ENCODE peak calls at places on chromosome 18, in four cellular contexts. J, P, F and I are unnamed samples.

GRCh38 chr18:35005963-35006577 is 35.1 kb upstream of the MAPRE2 start:
- DNase-seq in J (peak; percentile 77), P (no peak), F (no peak), I (peak; percentile 68)

GRCh38 chr18:80247403-80247916 is at the start of gene PARD6G:
- DNase-seq in J (peak; percentile 94), P (peak; percentile 44), F (no peak), I (peak; percentile 95)

GRCh38 chr18:48656582-48656981 is 117.8 kb downstream of the CTIF start:
- DNase-seq in J (peak; percentile 34), P (no peak), F (no peak), I (no peak)

GRCh38 chr18:12417687-12418086 is 10.0 kb downstream of the PRELID3A start:
- DNase-seq in J (no peak), P (no peak), F (no peak), I (no peak)

GRCh38 chr18:51867767-51868166 is 472.2 kb upstream of the DCC start:
- DNase-seq in J (peak; percentile 4), P (no peak), F (no peak), I (no peak)

GRCh38 chr18:644395-645004 is 13.0 kb upstream of the TYMS start:
- DNase-seq in J (no peak), P (no peak), F (no peak), I (no peak)

GRCh38 chr18:63098014-63098981 is 221.3 kb downstream of the BCL2 start:
- DNase-seq in J (no peak), P (no peak), F (no peak), I (no peak)

GRCh38 chr18:79644666-79645057 is 34.9 kb upstream of the CTDP1 start:
- DNase-seq in J (no peak), P (no peak), F (no peak), I (peak; percentile 17)

GRCh38 chr18:59646228-59646945 is 50.8 kb downstream of the CCBE1 start:
- DNase-seq in J (no peak), P (no peak), F (no peak), I (peak; percentile 5)

GRCh38 chr18:2027026-2027425 is 544.3 kb downstream of the METTL4 start:
- DNase-seq in J (no peak), P (no peak), F (no peak), I (no peak)

GRCh38 chr18:43596106-43596712 is 318.9 kb upstream of the SYT4 start:
- DNase-seq in J (peak; percentile 31), P (no peak), F (no peak), I (no peak)

GRCh38 chr18:37156330-37156942 is 327.5 kb downstream of the KIAA1328 start:
- DNase-seq in J (no peak), P (no peak), F (no peak), I (no peak)

GRCh38 chr18:13136056-13136688 is 82.4 kb upstream of the LDLRAD4 start:
- DNase-seq in J (no peak), P (peak; percentile 27), F (peak; percentile 85), I (no peak)

GRCh38 chr18:29501952-29502351 is 1325.0 kb upstream of the CDH2 start:
- DNase-seq in J (peak; percentile 2), P (no peak), F (no peak), I (no peak)

GRCh38 chr18:13823707-13824395 is at the start of gene MC5R:
- DNase-seq in J (peak; percentile 79), P (peak; percentile 57), F (no peak), I (peak; percentile 60)

GRCh38 chr18:67771271-67771670 is 254.8 kb upstream of the DSEL start:
- DNase-seq in J (peak; percentile 24), P (no peak), F (no peak), I (no peak)

GRCh38 chr18:14577971-14578370 is 34.6 kb upstream of the POTEC start:
- DNase-seq in J (no peak), P (no peak), F (no peak), I (no peak)

GRCh38 chr18:48663931-48664847 is 125.4 kb downstream of the CTIF start:
- DNase-seq in J (peak; percentile 78), P (peak; percentile 56), F (no peak), I (peak; percentile 64)

GRCh38 chr18:28365406-28365805 is 188.5 kb upstream of the CDH2 start:
- DNase-seq in J (no peak), P (no peak), F (no peak), I (no peak)

GRCh38 chr18:50866765-50867164 is 12.2 kb upstream of the ME2 start:
- DNase-seq in J (no peak), P (no peak), F (no peak), I (no peak)

GRCh38 chr18:57585846-57586242 is 658 bp downstream of the FECH start:
- DNase-seq in J (no peak), P (no peak), F (no peak), I (no peak)